ENCODE peak calls at places on chromosome 6, in six cellular contexts. One of them, this sample, is unnamed.

GRCh38 chr6:107560657-107561056 is 70.7 kb downstream of the SOBP start:
- DNase-seq in Panc1: no peak
- DNase-seq in SK-N-SH: no peak
- DNase-seq in sigmoid colon: peak; percentile 68
- DNase-seq in suprapubic skin: no peak
- DNase-seq in spleen: no peak
- DNase-seq in this sample: no peak

GRCh38 chr6:87903299-87903698 is 144.3 kb upstream of the SPACA1 start:
- DNase-seq in spleen: no peak
- DNase-seq in Panc1: no peak
- DNase-seq in sigmoid colon: no peak
- DNase-seq in suprapubic skin: no peak
- DNase-seq in SK-N-SH: no peak
- DNase-seq in this sample: no peak

GRCh38 chr6:161261797-161262196 is 12.1 kb downstream of the AGPAT4 start:
- DNase-seq in sigmoid colon: no peak
- DNase-seq in suprapubic skin: no peak
- DNase-seq in Panc1: no peak
- DNase-seq in spleen: no peak
- DNase-seq in SK-N-SH: no peak
- DNase-seq in this sample: no peak

GRCh38 chr6:25279748-25280616 is 808 bp downstream of the CARMIL1 start:
- DNase-seq in SK-N-SH: peak; percentile 66
- DNase-seq in sigmoid colon: peak; percentile 68
- DNase-seq in suprapubic skin: peak; percentile 71
- DNase-seq in Panc1: no peak
- DNase-seq in spleen: no peak
- DNase-seq in this sample: peak; percentile 15

GRCh38 chr6:13248053-13248452 is 80.3 kb downstream of the TBC1D7 start:
- DNase-seq in spleen: no peak
- DNase-seq in suprapubic skin: no peak
- DNase-seq in sigmoid colon: no peak
- DNase-seq in SK-N-SH: no peak
- DNase-seq in Panc1: no peak
- DNase-seq in this sample: peak; percentile 40

GRCh38 chr6:138107078-138107751 is at the start of gene PERP:
- DNase-seq in SK-N-SH: peak; percentile 42
- DNase-seq in Panc1: no peak
- DNase-seq in suprapubic skin: peak; percentile 86
- DNase-seq in spleen: peak; percentile 89
- DNase-seq in sigmoid colon: peak; percentile 82
- DNase-seq in this sample: peak; percentile 93

GRCh38 chr6:102631921-102632320 is 1238.4 kb downstream of the GRIK2 start:
- DNase-seq in SK-N-SH: no peak
- DNase-seq in suprapubic skin: no peak
- DNase-seq in sigmoid colon: no peak
- DNase-seq in Panc1: no peak
- DNase-seq in spleen: no peak
- DNase-seq in this sample: no peak

GRCh38 chr6:150272264-150272975 is 96.4 kb upstream of the IYD start:
- DNase-seq in SK-N-SH: no peak
- DNase-seq in suprapubic skin: no peak
- DNase-seq in sigmoid colon: no peak
- DNase-seq in Panc1: no peak
- DNase-seq in spleen: no peak
- DNase-seq in this sample: peak; percentile 65

GRCh38 chr6:166720859-166721258 is 93.8 kb upstream of the RPS6KA2 start:
- DNase-seq in Panc1: no peak
- DNase-seq in suprapubic skin: no peak
- DNase-seq in spleen: no peak
- DNase-seq in SK-N-SH: no peak
- DNase-seq in sigmoid colon: no peak
- DNase-seq in this sample: no peak

GRCh38 chr6:136625293-136625692 is 75.1 kb upstream of the MAP7 start:
- DNase-seq in spleen: no peak
- DNase-seq in Panc1: no peak
- DNase-seq in SK-N-SH: no peak
- DNase-seq in sigmoid colon: no peak
- DNase-seq in suprapubic skin: no peak
- DNase-seq in this sample: no peak

GRCh38 chr6:81801489-81801888 is 49.0 kb upstream of the TENT5A start:
- DNase-seq in Panc1: no peak
- DNase-seq in SK-N-SH: no peak
- DNase-seq in suprapubic skin: no peak
- DNase-seq in spleen: no peak
- DNase-seq in sigmoid colon: no peak
- DNase-seq in this sample: no peak

GRCh38 chr6:170062209-170062903 is 228.5 kb downstream of the DLL1 start:
- DNase-seq in spleen: peak; percentile 59
- DNase-seq in Panc1: no peak
- DNase-seq in sigmoid colon: peak; percentile 55
- DNase-seq in suprapubic skin: peak; percentile 50
- DNase-seq in SK-N-SH: no peak
- DNase-seq in this sample: no peak

GRCh38 chr6:13383280-13384163 is 55.2 kb upstream of the TBC1D7 start:
- DNase-seq in sigmoid colon: no peak
- DNase-seq in suprapubic skin: no peak
- DNase-seq in SK-N-SH: no peak
- DNase-seq in Panc1: no peak
- DNase-seq in spleen: no peak
- DNase-seq in this sample: peak; percentile 46

GRCh38 chr6:141906569-141907080 is 226.1 kb upstream of the GJE1 start:
- DNase-seq in sigmoid colon: no peak
- DNase-seq in Panc1: no peak
- DNase-seq in spleen: no peak
- DNase-seq in SK-N-SH: no peak
- DNase-seq in suprapubic skin: no peak
- DNase-seq in this sample: no peak

GRCh38 chr6:161444464-161444863 is 170.6 kb upstream of the AGPAT4 start:
- DNase-seq in SK-N-SH: no peak
- DNase-seq in spleen: no peak
- DNase-seq in Panc1: no peak
- DNase-seq in sigmoid colon: no peak
- DNase-seq in suprapubic skin: no peak
- DNase-seq in this sample: no peak

GRCh38 chr6:134097114-134097707 is 44.8 kb upstream of the SLC2A12 start:
- DNase-seq in suprapubic skin: no peak
- DNase-seq in sigmoid colon: peak; percentile 71
- DNase-seq in SK-N-SH: peak; percentile 69
- DNase-seq in Panc1: peak; percentile 52
- DNase-seq in spleen: no peak
- DNase-seq in this sample: peak; percentile 51

GRCh38 chr6:15364401-15365037 is 118.7 kb downstream of the JARID2 start:
- DNase-seq in SK-N-SH: no peak
- DNase-seq in sigmoid colon: no peak
- DNase-seq in spleen: no peak
- DNase-seq in Panc1: no peak
- DNase-seq in suprapubic skin: no peak
- DNase-seq in this sample: no peak

GRCh38 chr6:92559002-92559401 is 860.4 kb downstream of the EPHA7 start:
- DNase-seq in Panc1: no peak
- DNase-seq in suprapubic skin: no peak
- DNase-seq in spleen: no peak
- DNase-seq in sigmoid colon: no peak
- DNase-seq in SK-N-SH: no peak
- DNase-seq in this sample: no peak

GRCh38 chr6:21479140-21479539 is 114.4 kb upstream of the SOX4 start:
- DNase-seq in sigmoid colon: no peak
- DNase-seq in SK-N-SH: peak; percentile 39
- DNase-seq in spleen: no peak
- DNase-seq in suprapubic skin: no peak
- DNase-seq in Panc1: no peak
- DNase-seq in this sample: peak; percentile 30

GRCh38 chr6:36963451-36964290 is 9.1 kb downstream of the PI16 start:
- DNase-seq in sigmoid colon: no peak
- DNase-seq in suprapubic skin: no peak
- DNase-seq in SK-N-SH: no peak
- DNase-seq in Panc1: no peak
- DNase-seq in spleen: peak; percentile 84
- DNase-seq in this sample: no peak

DNA sequence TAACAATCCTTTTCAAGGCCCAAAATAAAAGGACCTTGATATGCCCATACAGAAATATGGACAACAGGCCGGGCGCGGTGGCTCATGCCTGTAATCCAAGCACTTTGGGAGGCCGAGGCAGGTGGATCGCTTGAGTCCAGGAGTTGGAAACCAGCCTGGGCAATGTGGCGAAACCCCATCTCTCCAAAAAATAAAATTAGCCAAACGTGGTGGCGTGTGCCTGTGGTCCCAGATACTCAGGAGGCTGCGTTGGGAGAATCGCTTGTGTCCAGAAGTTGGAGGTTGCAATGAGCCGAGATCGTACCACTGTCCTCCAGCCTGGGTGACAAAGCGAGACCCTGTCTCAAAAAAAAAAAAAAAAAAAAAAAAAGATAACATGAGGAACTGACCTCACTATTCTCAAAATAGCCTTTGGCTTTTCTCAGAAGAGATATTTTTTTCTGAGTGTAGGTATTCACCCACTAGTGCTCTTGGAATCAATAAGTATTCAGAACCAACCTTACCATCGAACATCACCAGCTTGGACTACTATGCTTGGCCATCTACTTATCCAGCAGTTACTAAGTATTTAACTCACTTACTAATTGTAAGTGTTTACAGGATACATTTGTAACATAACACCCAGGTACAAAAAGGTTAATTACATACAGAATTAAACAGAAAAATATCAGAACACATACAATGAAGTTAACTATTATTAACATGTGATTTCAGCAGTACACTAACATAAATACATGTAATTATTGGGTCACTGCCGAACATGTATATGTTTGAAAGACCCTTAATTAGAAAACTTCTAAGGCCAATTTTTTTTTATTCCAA is 99.2 kb downstream of the OR2B2 start:
- DNase-seq in suprapubic skin: no peak
- DNase-seq in sigmoid colon: no peak
- DNase-seq in SK-N-SH: no peak
- DNase-seq in Panc1: no peak
- DNase-seq in spleen: no peak
- DNase-seq in this sample: no peak
- H3K4me3 ChIP-seq in suprapubic skin: no peak overlapping the region
- H3K4me3 ChIP-seq in sigmoid colon: no peak overlapping the region
- H3K4me3 ChIP-seq in SK-N-SH: no peak overlapping the region
- H3K4me3 ChIP-seq in Panc1: peak overlapping the region; percentile 78
- H3K4me3 ChIP-seq in spleen: no peak overlapping the region
- H3K4me3 ChIP-seq in this sample: no peak overlapping the region

GRCh38 chr6:158654960-158655485 is 5.2 kb downstream of the SYTL3 start:
- DNase-seq in spleen: no peak
- DNase-seq in Panc1: no peak
- DNase-seq in SK-N-SH: no peak
- DNase-seq in suprapubic skin: peak; percentile 27
- DNase-seq in sigmoid colon: no peak
- DNase-seq in this sample: no peak

GRCh38 chr6:158655569-158656450 is 6.0 kb downstream of the SYTL3 start:
- DNase-seq in spleen: no peak
- DNase-seq in sigmoid colon: no peak
- DNase-seq in SK-N-SH: no peak
- DNase-seq in Panc1: no peak
- DNase-seq in suprapubic skin: peak; percentile 49
- DNase-seq in this sample: no peak

GRCh38 chr6:158649289-158650143 is at the start of gene SYTL3:
- DNase-seq in Panc1: no peak
- DNase-seq in suprapubic skin: peak; percentile 75
- DNase-seq in spleen: peak; percentile 92
- DNase-seq in SK-N-SH: no peak
- DNase-seq in sigmoid colon: peak; percentile 70
- DNase-seq in this sample: no peak

GRCh38 chr6:158653577-158654354 is 3.9 kb downstream of the SYTL3 start:
- DNase-seq in suprapubic skin: peak; percentile 71
- DNase-seq in spleen: peak; percentile 91
- DNase-seq in SK-N-SH: no peak
- DNase-seq in sigmoid colon: no peak
- DNase-seq in Panc1: no peak
- DNase-seq in this sample: no peak

GRCh38 chr6:158654498-158654897 is 4.6 kb downstream of the SYTL3 start:
- DNase-seq in Panc1: no peak
- DNase-seq in spleen: peak; percentile 84
- DNase-seq in sigmoid colon: peak; percentile 96
- DNase-seq in suprapubic skin: peak; percentile 68
- DNase-seq in SK-N-SH: peak; percentile 57
- DNase-seq in this sample: no peak
- TF ChIP-seq POLR2AphosphoS5 in Panc1: no peak
- TF ChIP-seq POLR2AphosphoS5 in spleen: peak; percentile 68
- TF ChIP-seq POLR2AphosphoS5 in sigmoid colon: peak; percentile 94
- TF ChIP-seq POLR2AphosphoS5 in suprapubic skin: no peak
- TF ChIP-seq POLR2AphosphoS5 in SK-N-SH: peak; percentile 78
- TF ChIP-seq POLR2AphosphoS5 in this sample: peak; percentile 30

DNA sequence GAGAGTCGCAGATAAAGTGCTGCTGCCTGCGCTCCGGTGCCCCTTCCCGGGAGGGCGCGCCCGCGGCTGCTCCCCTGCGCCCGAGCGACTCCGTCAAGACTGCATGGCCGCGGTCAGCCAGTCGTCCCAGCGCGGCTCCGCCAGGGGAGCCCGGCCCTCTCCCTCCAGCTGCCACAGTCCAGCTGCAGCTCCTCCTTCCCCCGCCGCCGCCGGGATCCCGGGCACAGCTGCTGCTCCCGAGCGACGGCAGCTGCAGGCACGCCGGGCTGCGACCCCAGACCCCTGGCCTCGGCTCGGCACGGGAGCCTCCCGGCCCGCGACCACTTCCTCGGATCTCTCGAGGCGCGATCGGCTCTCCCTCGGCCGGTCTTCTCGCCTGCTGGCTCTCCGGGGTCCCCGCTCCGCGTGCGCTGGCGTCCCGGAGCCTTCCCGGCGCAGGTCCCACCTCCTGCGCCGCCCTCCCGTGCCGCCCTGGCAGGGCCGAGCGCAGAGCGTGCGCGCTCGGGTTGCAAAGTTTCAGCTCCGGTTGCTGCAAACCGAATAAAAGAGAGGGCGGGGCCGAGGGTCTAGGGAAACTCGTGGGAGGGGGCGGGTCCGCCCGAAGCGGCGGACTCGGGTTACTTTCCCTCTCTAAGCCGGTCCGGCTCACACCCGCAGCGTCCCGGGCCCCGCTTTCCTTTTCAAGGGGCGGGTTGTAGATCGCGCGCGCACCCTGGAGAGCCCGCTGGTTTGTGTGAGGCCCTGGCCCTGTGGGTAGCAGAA is at the start of gene CNKSR3:
- DNase-seq in Panc1: peak; percentile 55
- DNase-seq in spleen: peak; percentile 88
- DNase-seq in sigmoid colon: peak; percentile 96
- DNase-seq in suprapubic skin: peak; percentile 89
- DNase-seq in SK-N-SH: peak; percentile 93
- DNase-seq in this sample: peak; percentile 92
- TF ChIP-seq CTCF in Panc1: no peak
- TF ChIP-seq CTCF in spleen: no peak
- TF ChIP-seq CTCF in sigmoid colon: no peak
- TF ChIP-seq CTCF in suprapubic skin: no peak
- TF ChIP-seq CTCF in SK-N-SH: peak; percentile 12
- TF ChIP-seq CTCF in this sample: no peak

DNA sequence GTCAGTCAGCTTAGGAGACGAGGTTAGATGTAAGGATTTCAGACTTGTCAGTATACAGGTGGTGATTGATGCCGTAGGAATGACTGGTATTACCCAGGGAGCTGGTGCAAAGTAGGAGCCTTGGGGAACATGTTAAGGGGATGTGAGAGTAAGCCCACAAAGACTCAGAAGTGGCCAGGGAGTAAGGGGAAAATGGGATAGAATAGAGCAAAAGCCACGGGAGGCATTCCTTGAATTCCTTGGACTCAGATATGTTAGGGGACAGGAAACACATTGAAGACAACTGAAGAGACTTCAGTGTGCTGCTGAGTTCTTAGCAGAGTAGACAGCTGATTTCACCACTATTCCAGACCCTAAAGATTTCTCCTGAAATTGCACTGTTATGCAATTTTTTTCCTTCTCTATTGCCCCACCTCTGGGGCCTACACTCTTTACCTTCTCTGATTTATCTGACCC is 1.2 kb upstream of the ACAT2 start:
- DNase-seq in spleen: no peak
- DNase-seq in sigmoid colon: no peak
- DNase-seq in Panc1: no peak
- DNase-seq in suprapubic skin: no peak
- DNase-seq in SK-N-SH: no peak
- DNase-seq in this sample: no peak
- H3K4me3 ChIP-seq in spleen: peak overlapping the region; percentile 99
- H3K4me3 ChIP-seq in sigmoid colon: no peak overlapping the region
- H3K4me3 ChIP-seq in Panc1: peak overlapping the region; percentile 91
- H3K4me3 ChIP-seq in suprapubic skin: peak overlapping the region; percentile 95
- H3K4me3 ChIP-seq in SK-N-SH: no peak overlapping the region
- H3K4me3 ChIP-seq in this sample: no peak overlapping the region